ENCODE peak calls at places on chromosomes 2 and 18, in eight cellular contexts. F is tibial nerve, Y is body of pancreas, J is HepG2, Z is esophagus muscularis mucosa, E is heart left ventricle, O is lower leg skin, U is A549. P is an unnamed sample.

GRCh38 chr18:77130229-77131099 is 2.1 kb downstream of the MBP start:
- DNase-seq in Y (no peak), J (no peak), E (no peak), Z (no peak), U (no peak), O (peak), F (no peak), P (no peak)

GRCh38 chr2:237877576-237878307 is 18.3 kb downstream of the RAMP1 start:
- DNase-seq in J (no peak), O (no peak), F (no peak), Y (no peak), U (no peak), E (peak), Z (no peak), P (peak)

GRCh38 chr2:215982465-215982875 is 30.9 kb downstream of the MREG start:
- DNase-seq in F (no peak), Z (peak), J (peak), Y (peak), E (no peak), O (no peak), U (peak), P (no peak)

GRCh38 chr2:119431976-119432881 is 575 bp downstream of the TMEM37 start:
- DNase-seq in Y (peak), U (no peak), J (no peak), O (peak), Z (no peak), F (no peak), E (no peak), P (peak)

GRCh38 chr18:600107-600506 is 3.3 kb downstream of the CLUL1 start:
- DNase-seq in U (no peak), O (no peak), J (no peak), Z (no peak), F (no peak), E (no peak), Y (no peak), P (no peak)

GRCh38 chr2:25714740-25715139 is 41.4 kb upstream of the DTNB start:
- DNase-seq in O (no peak), Z (no peak), E (no peak), J (no peak), U (peak), Y (no peak), F (no peak), P (no peak)

GRCh38 chr2:202149155-202149762 is 76.2 kb downstream of the KIAA2012 start:
- DNase-seq in E (no peak), Z (no peak), F (peak), J (no peak), O (no peak), U (no peak), Y (no peak), P (peak)

GRCh38 chr18:25561923-25562322 is 210.0 kb upstream of the ZNF521 start:
- DNase-seq in Z (no peak), Y (no peak), F (no peak), E (no peak), O (no peak), U (peak), J (peak), P (no peak)

GRCh38 chr2:237459226-237459625 is 27.8 kb upstream of the MLPH start:
- DNase-seq in Z (no peak), O (no peak), F (no peak), J (no peak), U (no peak), E (no peak), Y (no peak), P (no peak)

GRCh38 chr18:42536442-42536841 is 579.0 kb downstream of the RIT2 start:
- DNase-seq in E (no peak), F (no peak), Z (no peak), J (no peak), Y (no peak), O (no peak), U (no peak), P (no peak)

GRCh38 chr2:147939313-147939712 is 81.2 kb downstream of the ORC4 start:
- DNase-seq in U (no peak), O (no peak), F (no peak), Y (no peak), Z (no peak), E (no peak), J (no peak), P (no peak)

GRCh38 chr18:51211552-51211951 is 14.1 kb upstream of the MEX3C start:
- DNase-seq in E (peak), Y (no peak), F (peak), U (no peak), Z (no peak), O (no peak), J (peak), P (no peak)

GRCh38 chr2:206150631-206151030 is 8.6 kb downstream of the NDUFS1 start:
- DNase-seq in O (no peak), F (no peak), E (no peak), Z (no peak), U (no peak), J (no peak), Y (no peak), P (no peak)

GRCh38 chr2:45651415-45652089 is at the start of gene PRKCE:
- DNase-seq in E (peak), F (peak), O (peak), Y (peak), Z (peak), U (peak), J (no peak), P (peak)

GRCh38 chr2:236969075-236969474 is 116.6 kb upstream of the COPS8 start:
- DNase-seq in Z (no peak), J (no peak), E (no peak), O (peak), Y (no peak), U (no peak), F (no peak), P (no peak)

GRCh38 chr2:218879881-218880748 is 537 bp upstream of the WNT10A start:
- DNase-seq in E (no peak), F (no peak), O (no peak), Z (no peak), Y (no peak), J (no peak), U (no peak), P (no peak)

GRCh38 chr2:173523497-173523896 is 168.8 kb downstream of the CDCA7 start:
- DNase-seq in F (peak), J (no peak), O (no peak), U (no peak), Z (no peak), Y (no peak), E (no peak), P (no peak)

GRCh38 chr18:59207506-59207905 is 12.5 kb upstream of the GRP start:
- DNase-seq in F (no peak), J (no peak), E (no peak), Y (no peak), U (no peak), Z (no peak), O (no peak), P (no peak)

GRCh38 chr2:129056309-129056958 is 737.8 kb upstream of the HS6ST1 start:
- DNase-seq in U (no peak), Y (no peak), O (no peak), F (no peak), J (no peak), E (no peak), Z (no peak), P (no peak)

GRCh38 chr2:10120938-10121574 is 1.5 kb upstream of the RRM2 start:
- DNase-seq in J (peak), E (no peak), O (no peak), Y (no peak), U (peak), F (no peak), Z (no peak), P (no peak)

GRCh38 chr2:28492276-28492675 is 3.6 kb upstream of the PLB1 start:
- DNase-seq in U (no peak), Z (no peak), J (no peak), F (no peak), Y (no peak), E (no peak), O (peak), P (no peak)

GRCh38 chr2:79622508-79622907 is 109.7 kb downstream of the CTNNA2 start:
- DNase-seq in Y (no peak), E (no peak), O (no peak), F (no peak), J (no peak), Z (no peak), U (peak), P (no peak)

GRCh38 chr2:16324971-16325612 is 340.5 kb downstream of the CYRIA start:
- DNase-seq in J (no peak), U (no peak), Z (no peak), O (no peak), Y (no peak), E (no peak), F (no peak), P (no peak)

GRCh38 chr2:186052930-186053329 is 314.3 kb downstream of the FSIP2 start:
- DNase-seq in Y (no peak), Z (no peak), J (no peak), O (no peak), F (no peak), E (no peak), U (no peak), P (no peak)

GRCh38 chr18:22541232-22541631 is 123.5 kb upstream of the CTAGE1 start:
- DNase-seq in O (no peak), E (no peak), Y (no peak), Z (no peak), J (peak), F (no peak), U (no peak), P (no peak)

GRCh38 chr2:158994920-158995676 is 26.7 kb downstream of the TANC1 start:
- DNase-seq in Y (no peak), Z (no peak), O (no peak), U (no peak), F (no peak), J (peak), E (no peak), P (no peak)

GRCh38 chr2:98713332-98714015 is 17.5 kb downstream of the MGAT4A start:
- DNase-seq in F (no peak), J (no peak), Z (no peak), Y (no peak), E (no peak), U (no peak), O (no peak), P (no peak)

GRCh38 chr2:64325477-64325851 is 128.5 kb upstream of the LGALSL start:
- DNase-seq in Z (no peak), J (no peak), O (no peak), Y (no peak), U (no peak), E (no peak), F (no peak), P (no peak)

GRCh38 chr2:165529130-165529529 is 59.6 kb downstream of the CSRNP3 start:
- DNase-seq in E (no peak), J (no peak), Y (no peak), F (no peak), O (no peak), U (no peak), Z (no peak), P (no peak)

GRCh38 chr2:124985210-124985760 is 960.2 kb downstream of the CNTNAP5 start:
- DNase-seq in E (no peak), Z (no peak), U (no peak), O (no peak), J (no peak), F (no peak), Y (no peak), P (no peak)

GRCh38 chr2:86523491-86523890 is 39.8 kb downstream of the CHMP3 start:
- DNase-seq in U (no peak), J (no peak), E (no peak), O (no peak), Z (no peak), Y (no peak), F (no peak), P (no peak)

GRCh38 chr2:11581129-11581796 is 47.4 kb downstream of the GREB1 start:
- DNase-seq in Z (no peak), J (no peak), F (no peak), E (no peak), Y (no peak), U (no peak), O (no peak), P (no peak)

GRCh38 chr2:199456383-199457146 is 1.2 kb downstream of the SATB2 start:
- DNase-seq in Y (no peak), J (no peak), U (no peak), Z (no peak), F (no peak), E (no peak), O (no peak), P (no peak)

GRCh38 chr2:2464095-2464494 is 133.0 kb upstream of the MYT1L start:
- DNase-seq in O (no peak), U (no peak), Z (no peak), Y (no peak), J (no peak), E (no peak), F (no peak), P (no peak)

GRCh38 chr2:179521944-179522343 is 257.3 kb upstream of the SESTD1 start:
- DNase-seq in Y (no peak), F (no peak), E (no peak), J (peak), Z (no peak), U (no peak), O (no peak), P (no peak)

GRCh38 chr18:31630549-31630948 is 38.9 kb downstream of the TTR start:
- DNase-seq in Z (no peak), U (no peak), E (no peak), F (no peak), Y (no peak), J (no peak), O (no peak), P (no peak)

GRCh38 chr18:77366725-77367641 is 117.3 kb downstream of the GALR1 start:
- DNase-seq in Y (peak), U (peak), F (peak), O (no peak), Z (no peak), J (peak), E (no peak), P (no peak)

GRCh38 chr2:12652723-12653122 is 64.0 kb upstream of the TRIB2 start:
- DNase-seq in Z (no peak), U (no peak), J (no peak), Y (no peak), O (no peak), E (no peak), F (no peak), P (no peak)

GRCh38 chr2:74147729-74148456 is at the start of gene BOLA3:
- DNase-seq in U (peak), E (peak), J (peak), Z (peak), F (peak), Y (peak), O (peak), P (peak)
- TF ChIP-seq POLR2A in U (peak), E (no peak), J (peak), Z (no peak), F (no peak), Y (peak), O (no peak), P (no peak)

DNA sequence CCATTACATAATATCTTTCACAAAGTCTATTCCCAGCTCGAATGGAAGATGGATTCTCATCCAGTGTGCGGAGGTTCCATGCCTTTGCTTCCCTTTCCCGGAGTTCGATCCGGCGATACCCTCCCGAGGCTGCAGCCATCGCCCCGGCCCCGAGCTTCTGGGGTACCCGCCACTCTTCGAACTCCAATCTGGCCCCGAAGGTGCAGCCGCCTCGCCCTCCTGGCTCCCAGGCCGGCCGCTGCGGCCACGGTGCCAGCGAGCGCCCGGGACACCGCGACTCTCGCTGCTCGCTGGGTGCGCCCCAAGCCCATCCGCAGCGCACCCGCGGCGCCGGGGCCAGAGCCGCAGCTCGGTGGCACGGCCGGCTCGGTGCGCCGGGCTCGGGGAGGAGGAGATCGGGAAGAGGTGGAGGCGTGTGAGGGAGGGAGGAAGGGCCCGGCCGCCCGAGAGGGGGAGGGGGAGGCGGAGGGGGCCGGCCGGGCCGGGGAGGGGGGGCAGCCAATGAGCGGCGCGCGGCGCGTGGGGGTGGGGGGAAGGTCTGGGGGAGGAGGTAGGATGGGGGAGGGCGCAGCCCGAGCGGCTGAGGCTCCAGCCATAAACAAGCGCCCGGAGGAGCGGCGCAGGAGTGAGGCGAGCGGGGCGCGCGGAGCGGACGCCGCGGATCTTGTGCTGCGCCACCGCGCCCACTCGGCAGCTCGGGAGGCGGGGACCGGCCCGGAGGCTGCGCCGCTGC is at the start of gene CRIM1:
- DNase-seq in E (peak), J (peak), F (peak), U (peak), Y (peak), Z (peak), O (peak), P (peak)
- TF ChIP-seq POLR2A in E (no peak), J (peak), F (peak), U (peak), Y (peak), Z (peak), O (peak), P (peak)

GRCh38 chr2:170973492-170974303 is 44.6 kb downstream of the GORASP2 start:
- DNase-seq in E (peak), Z (peak), U (peak), J (peak), Y (peak), O (peak), F (peak), P (peak)
- TF ChIP-seq POLR2A in E (no peak), Z (no peak), U (peak), J (peak), Y (peak), O (no peak), F (peak), P (no peak)

DNA sequence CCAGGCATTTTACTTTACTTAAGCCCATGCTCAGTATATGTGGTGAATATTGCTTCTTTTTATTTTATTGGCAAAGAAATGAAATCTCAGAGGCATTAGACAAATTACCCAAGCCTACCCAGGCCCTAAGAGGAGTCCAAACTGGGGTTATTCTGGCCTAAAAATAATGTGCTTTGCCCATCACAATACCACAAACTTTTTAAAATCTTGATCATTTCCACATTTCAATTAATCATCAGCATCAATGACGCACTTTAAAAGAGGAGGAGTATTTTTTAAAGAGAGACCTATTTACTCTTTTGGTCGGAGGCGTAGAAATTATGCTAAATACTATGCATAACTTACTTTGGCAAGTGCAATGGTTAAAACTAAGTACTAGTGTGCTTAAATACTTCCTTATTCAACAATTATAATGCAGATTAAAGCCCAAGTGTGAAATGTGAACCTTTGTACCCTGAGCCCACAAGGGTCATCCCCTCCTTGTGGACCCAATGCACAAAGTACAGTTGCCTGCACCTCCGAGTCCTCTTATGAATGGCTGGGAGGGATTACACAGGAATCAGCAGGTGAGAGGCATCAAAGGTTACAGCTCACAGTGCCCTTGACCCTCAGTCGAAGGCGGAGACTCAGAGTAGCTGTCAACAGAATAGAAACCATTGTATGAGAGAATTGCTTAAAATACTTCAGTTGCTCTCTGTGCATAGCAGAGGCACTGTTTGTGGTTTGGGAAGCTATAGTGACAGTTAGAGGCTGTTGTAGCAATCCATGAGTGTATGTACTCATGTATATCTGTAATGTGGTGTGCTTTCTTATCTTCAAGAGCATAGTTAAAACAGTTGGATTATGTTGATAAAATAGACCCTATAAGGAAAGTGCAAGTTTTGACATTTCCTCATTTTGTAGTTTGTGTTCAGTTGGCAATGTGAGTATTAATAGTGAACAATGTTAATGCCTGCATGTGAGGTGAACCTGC is 151.7 kb upstream of the ITGA4 start:
- DNase-seq in J (peak), O (no peak), U (no peak), E (no peak), Y (no peak), F (no peak), Z (no peak), P (peak)
- TF ChIP-seq POLR2A in J (no peak), O (no peak), U (no peak), E (no peak), Y (no peak), F (no peak), Z (no peak), P (no peak)